ENCODE peak calls at places on chromosomes 13 and 19, in four cellular contexts. R is cardiac muscle cell, M is upper lobe of left lung, A is H1. V is an unnamed sample. For H3K27me3, the result is how much of the 10 kb centered on the place peaks cover.

GRCh38 chr19:10884273-10884672 is 12.9 kb downstream of the CARM1 start:
- DNase-seq in R (peak), M (no peak), A (no peak), V (no peak)

GRCh38 chr19:40778865-40779284 is 828 bp downstream of the RAB4B start:
- DNase-seq in R (no peak), M (no peak), A (no peak), V (no peak)

GRCh38 chr19:38134538-38135149 is 89.4 kb downstream of the DPF1 start:
- DNase-seq in R (peak), M (no peak), A (no peak), V (no peak)

GRCh38 chr19:46546194-46546896 is 50.7 kb upstream of the PNMA8B start:
- DNase-seq in R (peak), M (peak), A (no peak), V (no peak)

GRCh38 chr13:98094678-98095266 is 48.1 kb upstream of the FARP1 start:
- DNase-seq in R (no peak), M (no peak), A (no peak), V (no peak)

GRCh38 chr19:17618919-17619318 is 63.5 kb downstream of the COLGALT1 start:
- DNase-seq in R (no peak), M (no peak), A (no peak), V (no peak)

GRCh38 chr13:97978661-97979450 is 25.4 kb downstream of the IPO5 start:
- DNase-seq in R (no peak), M (no peak), A (no peak), V (no peak)

GRCh38 chr13:32225494-32225931 is 89.7 kb downstream of the ZAR1L start:
- DNase-seq in R (no peak), M (no peak), A (no peak), V (no peak)

GRCh38 chr19:14347999-14348889 is 33.0 kb upstream of the ADGRE5 start:
- DNase-seq in R (peak), M (peak), A (peak), V (peak)

GRCh38 chr13:104286566-104287290 is 1220.5 kb upstream of the SLC10A2 start:
- DNase-seq in R (no peak), M (no peak), A (no peak), V (no peak)

GRCh38 chr13:108276060-108276459 is 6.5 kb downstream of the TNFSF13B start:
- DNase-seq in R (no peak), M (peak), A (no peak), V (no peak)

GRCh38 chr13:98171806-98172569 is 5.1 kb downstream of the RNF113B start:
- DNase-seq in R (no peak), M (peak), A (no peak), V (peak)

GRCh38 chr13:44153536-44153935 is 220.1 kb upstream of the SERP2 start:
- DNase-seq in R (no peak), M (no peak), A (no peak), V (no peak)

GRCh38 chr19:12940897-12941296 is 2.5 kb downstream of the CALR start:
- DNase-seq in R (no peak), M (no peak), A (no peak), V (no peak)

GRCh38 chr19:34733266-34733825 is 697 bp upstream of the ZNF181 start:
- DNase-seq in R (peak), M (no peak), A (peak), V (peak)

GRCh38 chr19:6811906-6812305 is 39.4 kb downstream of the VAV1 start:
- DNase-seq in R (no peak), M (no peak), A (no peak), V (no peak)

GRCh38 chr19:40640744-40641143 is 39.6 kb downstream of the LTBP4 start:
- DNase-seq in R (no peak), M (no peak), A (no peak), V (no peak)

GRCh38 chr19:17475541-17476115 is 5.3 kb downstream of the SLC27A1 start:
- DNase-seq in R (peak), M (peak), A (no peak), V (peak)

GRCh38 chr13:45367358-45367757 is 26.4 kb upstream of the TPT1 start:
- DNase-seq in R (no peak), M (peak), A (peak), V (peak)

GRCh38 chr13:96671073-96671472 is 323.2 kb downstream of the OXGR1 start:
- DNase-seq in R (no peak), M (no peak), A (no peak), V (no peak)

GRCh38 chr19:28358604-28359003 is 854.3 kb downstream of the UQCRFS1 start:
- DNase-seq in R (no peak), M (no peak), A (no peak), V (no peak)

GRCh38 chr13:22461854-22462565 is 718.8 kb upstream of the SGCG start:
- DNase-seq in R (no peak), M (no peak), A (no peak), V (no peak)

GRCh38 chr19:16589917-16590316 is 17.7 kb upstream of the SLC35E1 start:
- DNase-seq in R (no peak), M (peak), A (no peak), V (no peak)

GRCh38 chr19:48363500-48363809 is 285 bp downstream of the TMEM143 start:
- DNase-seq in R (no peak), M (peak), A (no peak), V (no peak)

GRCh38 chr13:106382569-106382968 is 152.9 kb downstream of the EFNB2 start:
- DNase-seq in R (no peak), M (no peak), A (no peak), V (no peak)

GRCh38 chr13:108932206-108932605 is 302.8 kb downstream of the MYO16 start:
- DNase-seq in R (no peak), M (no peak), A (no peak), V (no peak)

GRCh38 chr13:94054159-94054558 is 425.3 kb downstream of the DCT start:
- DNase-seq in R (peak), M (no peak), A (no peak), V (no peak)

GRCh38 chr19:33462112-33462726 is 59.4 kb downstream of the PEPD start:
- DNase-seq in R (no peak), M (peak), A (no peak), V (peak)

GRCh38 chr19:1244693-1245451 is 3.3 kb downstream of the ATP5F1D start:
- DNase-seq in R (no peak), M (peak), A (no peak), V (peak)
- H3K27ac ChIP-seq in R (peak), M (peak), A (peak), V (no peak)

DNA sequence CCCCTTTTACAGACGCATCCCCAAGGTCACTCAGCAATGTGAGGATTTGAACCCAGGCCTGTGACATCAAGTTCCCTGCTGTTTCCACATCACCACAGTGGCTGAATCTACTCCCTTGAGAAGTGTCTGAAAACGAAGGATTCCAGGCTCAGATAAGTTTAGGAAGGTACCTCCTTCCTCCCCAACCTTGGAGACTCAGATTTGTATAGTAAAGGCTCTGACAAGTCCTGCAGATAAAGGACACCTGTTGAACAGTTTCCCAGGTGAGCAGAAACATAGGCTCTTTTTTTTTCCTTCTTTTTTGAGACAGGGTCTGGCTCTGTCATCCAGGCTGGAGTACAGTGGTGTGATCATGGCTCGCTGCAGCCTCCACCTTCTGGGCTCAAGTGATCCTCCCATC is 56.4 kb upstream of the PTPRS start:
- DNase-seq in R (no peak), M (no peak), A (no peak), V (no peak)
- H3K27me3 ChIP-seq in R (half or more), M (under half), A (under half), V (under half)

DNA sequence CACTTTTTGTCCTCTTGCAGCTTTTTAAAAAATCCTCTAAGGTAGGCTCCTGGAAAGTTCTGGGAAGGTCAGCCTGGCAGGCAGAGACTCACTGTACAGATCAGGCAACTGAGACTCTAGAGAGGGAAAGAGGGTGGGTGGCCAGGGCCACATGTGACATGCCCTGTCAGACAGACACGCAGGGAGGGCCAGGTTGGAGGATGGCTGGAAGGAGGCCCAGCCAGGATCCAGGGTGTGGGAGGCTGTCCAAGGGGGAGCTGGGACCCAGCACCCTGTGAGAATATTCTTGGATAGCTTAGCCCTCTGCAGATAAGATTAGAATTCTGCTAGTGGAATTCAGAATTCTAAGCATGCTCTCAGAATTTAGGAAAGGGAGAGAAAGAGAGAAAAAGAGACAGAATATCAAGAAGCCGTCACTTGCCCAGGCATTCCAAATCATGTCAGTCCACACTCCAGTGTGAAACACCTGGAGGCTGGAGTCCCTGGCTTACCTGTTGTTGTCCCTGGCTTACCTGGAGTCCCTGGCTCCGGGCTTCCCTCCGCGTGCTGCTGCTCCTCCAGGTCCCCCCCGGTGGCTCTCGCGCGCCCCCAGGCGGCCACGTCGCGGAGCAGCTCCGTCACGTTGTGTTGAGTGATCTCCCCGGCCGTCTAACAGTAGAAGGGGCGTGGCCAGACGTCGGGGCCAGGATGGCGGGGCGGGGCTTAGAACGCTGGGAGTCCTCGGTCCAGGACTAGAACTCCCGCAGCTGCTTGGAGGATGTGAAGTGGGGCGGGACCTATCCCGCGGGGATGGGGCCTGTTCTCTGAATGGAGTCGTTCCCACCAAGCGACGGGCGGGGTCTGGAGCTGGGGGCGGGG is 2.8 kb upstream of the TNNI3 start:
- DNase-seq in R (peak), M (peak), A (peak), V (peak)
- H3K27ac ChIP-seq in R (no peak), M (no peak), A (no peak), V (no peak)

GRCh38 chr19:1770866-1771576 is 17.7 kb downstream of the ONECUT3 start:
- DNase-seq in R (no peak), M (no peak), A (no peak), V (no peak)

GRCh38 chr19:1768918-1769644 is 15.8 kb downstream of the ONECUT3 start:
- DNase-seq in R (no peak), M (no peak), A (no peak), V (no peak)

GRCh38 chr19:1768248-1768647 is 14.9 kb downstream of the ONECUT3 start:
- DNase-seq in R (peak), M (no peak), A (no peak), V (no peak)

GRCh38 chr19:1767464-1767933 is 14.2 kb downstream of the ONECUT3 start:
- DNase-seq in R (peak), M (peak), A (no peak), V (no peak)

GRCh38 chr19:1769645-1769985 is 16.3 kb downstream of the ONECUT3 start:
- DNase-seq in R (no peak), M (no peak), A (no peak), V (no peak)
- H3K27me3 ChIP-seq in R (half or more), M (under half), A (half or more), V (under half)

GRCh38 chr13:91369432-91369831 is 21.9 kb downstream of the MIR17HG start:
- DNase-seq in R (no peak), M (no peak), A (no peak), V (no peak)
- H3K27ac ChIP-seq in R (no peak), M (no peak), A (no peak), V (no peak)

GRCh38 chr19:31274964-31275319 is 74.3 kb downstream of the TSHZ3 start:
- DNase-seq in R (no peak), M (no peak), A (no peak), V (no peak)

GRCh38 chr19:31271569-31271911 is 77.7 kb downstream of the TSHZ3 start:
- DNase-seq in R (no peak), M (no peak), A (no peak), V (no peak)

GRCh38 chr19:31274266-31274963 is 74.8 kb downstream of the TSHZ3 start:
- DNase-seq in R (no peak), M (no peak), A (no peak), V (peak)

GRCh38 chr19:31270897-31271568 is 78.2 kb downstream of the TSHZ3 start:
- DNase-seq in R (no peak), M (no peak), A (no peak), V (no peak)

GRCh38 chr19:31272707-31273106 is 76.5 kb downstream of the TSHZ3 start:
- DNase-seq in R (no peak), M (no peak), A (no peak), V (peak)
- H3K27me3 ChIP-seq in R (under half), M (under half), A (under half), V (under half)

V was measured in aorta.